ENCODE peak calls at places on chromosomes 16 and 17, in four cellular contexts. U is retina, L is NCI-H2029, R is Caki2. X is an unnamed sample.

GRCh38 chr16:1428511-1428910 is 2.4 kb upstream of the PERCC1 start:
- DNase-seq in U (peak; percentile 61), L (no peak), R (no peak), X (peak; percentile 44)

GRCh38 chr17:279356-279755 is 73.3 kb downstream of the RPH3AL start:
- DNase-seq in U (no peak), L (no peak), R (no peak), X (no peak)

GRCh38 chr17:77125432-77125901 is 15.3 kb upstream of the SEC14L1 start:
- DNase-seq in U (no peak), L (no peak), R (peak; percentile 96), X (no peak)

GRCh38 chr17:79515646-79516604 is 94.9 kb downstream of the RBFOX3 start:
- DNase-seq in U (no peak), L (no peak), R (no peak), X (no peak)

GRCh38 chr16:86995456-86995855 is 321.7 kb downstream of the C16orf95 start:
- DNase-seq in U (no peak), L (no peak), R (no peak), X (no peak)

GRCh38 chr17:40915721-40916256 is 21.7 kb downstream of the KRT23 start:
- DNase-seq in U (no peak), L (no peak), R (peak; percentile 58), X (no peak)

GRCh38 chr17:2905269-2905668 is 109.0 kb downstream of the RAP1GAP2 start:
- DNase-seq in U (no peak), L (no peak), R (no peak), X (no peak)

GRCh38 chr17:72693956-72694355 is 398.5 kb downstream of the SLC39A11 start:
- DNase-seq in U (no peak), L (no peak), R (no peak), X (no peak)

GRCh38 chr17:55259684-55260111 is 5.1 kb upstream of the HLF start:
- DNase-seq in U (no peak), L (peak; percentile 7), R (no peak), X (no peak)

GRCh38 chr17:81309859-81310839 is 15.0 kb upstream of the SLC38A10 start:
- DNase-seq in U (no peak), L (no peak), R (no peak), X (no peak)

GRCh38 chr16:85422374-85423185 is 190.5 kb upstream of the GSE1 start:
- DNase-seq in U (peak; percentile 81), L (no peak), R (peak; percentile 58), X (no peak)

GRCh38 chr16:79509221-79509631 is 91.3 kb downstream of the MAF start:
- DNase-seq in U (peak; percentile 14), L (peak; percentile 62), R (no peak), X (no peak)

GRCh38 chr17:7716901-7717755 is at the start of gene DNAH2:
- DNase-seq in U (peak; percentile 99), L (peak; percentile 54), R (peak; percentile 85), X (no peak)

GRCh38 chr16:2597560-2597902 is 59.7 kb downstream of the PDPK1 start:
- DNase-seq in U (no peak), L (no peak), R (no peak), X (no peak)

GRCh38 chr17:19574956-19575355 is 41.3 kb downstream of the SLC47A1 start:
- DNase-seq in U (no peak), L (no peak), R (no peak), X (no peak)

GRCh38 chr16:89344846-89345577 is 127.5 kb downstream of the ZNF778 start:
- DNase-seq in U (no peak), L (no peak), R (no peak), X (no peak)

GRCh38 chr16:53714080-53715050 is 10.4 kb downstream of the FTO start:
- DNase-seq in U (peak; percentile 53), L (no peak), R (no peak), X (no peak)

GRCh38 chr17:17886253-17886652 is 49.5 kb upstream of the SREBF1 start:
- DNase-seq in U (no peak), L (no peak), R (no peak), X (no peak)

GRCh38 chr17:19738073-19738449 is 10.0 kb downstream of the ALDH3A1 start:
- DNase-seq in U (no peak), L (no peak), R (no peak), X (no peak)

GRCh38 chr17:74045608-74046007 is 157.9 kb upstream of the RPL38 start:
- DNase-seq in U (no peak), L (peak; percentile 56), R (peak; percentile 58), X (no peak)

GRCh38 chr16:81996664-81997529 is 14.4 kb downstream of the SDR42E1 start:
- DNase-seq in U (no peak), L (no peak), R (peak; percentile 30), X (no peak)

GRCh38 chr17:37081287-37081686 is 132.5 kb downstream of the AATF start:
- DNase-seq in U (no peak), L (no peak), R (no peak), X (no peak)

GRCh38 chr16:47260496-47260895 is 116.8 kb upstream of the NETO2 start:
- DNase-seq in U (no peak), L (no peak), R (no peak), X (no peak)

GRCh38 chr17:73362697-73363096 is 50.9 kb upstream of the CDC42EP4 start:
- DNase-seq in U (no peak), L (no peak), R (no peak), X (no peak)

GRCh38 chr17:40564195-40564882 is 933 bp downstream of the CCR7 start:
- DNase-seq in U (no peak), L (no peak), R (no peak), X (no peak)

GRCh38 chr17:59406808-59407381 is 75.4 kb downstream of the YPEL2 start:
- DNase-seq in U (peak; percentile 73), L (peak; percentile 80), R (peak; percentile 99), X (no peak)